ENCODE peak calls at places on chromosomes 16 and 17, in five cellular contexts. H is stomach, C is uterus, X is heart left ventricle, K is tibial nerve. L is an unnamed sample.

GRCh38 chr17:66747561-66748275 is 87.2 kb upstream of the CACNG5 start:
- DNase-seq in H (no peak), K (no peak), X (no peak), C (no peak), L (peak)

GRCh38 chr17:65093930-65094329 is 37.4 kb upstream of the GNA13 start:
- DNase-seq in C (no peak), X (no peak), K (no peak), H (no peak), L (no peak)

GRCh38 chr17:33976816-33977215 is 278.3 kb upstream of the CCL2 start:
- DNase-seq in H (no peak), X (no peak), C (no peak), K (no peak), L (no peak)

GRCh38 chr17:55641559-55642160 is 81.0 kb downstream of the TMEM100 start:
- DNase-seq in X (peak), C (peak), K (peak), H (peak), L (peak)

GRCh38 chr17:4573682-4574081 is 10.6 kb upstream of the SMTNL2 start:
- DNase-seq in X (peak), C (no peak), K (no peak), H (no peak), L (no peak)

GRCh38 chr16:1859650-1860049 is 12.3 kb downstream of the MEIOB start:
- DNase-seq in C (no peak), X (no peak), K (no peak), H (peak), L (no peak)

GRCh38 chr16:14020141-14020540 is 51.0 kb upstream of the MRTFB start:
- DNase-seq in K (no peak), C (no peak), H (no peak), X (no peak), L (no peak)

GRCh38 chr17:65487161-65487560 is 74.3 kb downstream of the AXIN2 start:
- DNase-seq in H (no peak), K (no peak), C (no peak), X (no peak), L (no peak)

GRCh38 chr17:83057793-83058477 is 21.5 kb upstream of the METRNL start:
- DNase-seq in C (peak), K (peak), X (peak), H (peak), L (no peak)

GRCh38 chr17:7019406-7019805 is 3.4 kb upstream of the BCL6B start:
- DNase-seq in K (no peak), H (no peak), X (no peak), C (no peak), L (no peak)

GRCh38 chr17:7016886-7017826 is 4.7 kb downstream of the RNASEK start:
- DNase-seq in C (no peak), H (no peak), K (no peak), X (no peak), L (no peak)

GRCh38 chr17:7016406-7016805 is 4.0 kb downstream of the RNASEK start:
- DNase-seq in H (no peak), C (no peak), K (no peak), X (no peak), L (no peak)

GRCh38 chr17:7018331-7018964 is 4.4 kb upstream of the BCL6B start:
- DNase-seq in X (peak), K (peak), H (no peak), C (peak), L (no peak)

DNA sequence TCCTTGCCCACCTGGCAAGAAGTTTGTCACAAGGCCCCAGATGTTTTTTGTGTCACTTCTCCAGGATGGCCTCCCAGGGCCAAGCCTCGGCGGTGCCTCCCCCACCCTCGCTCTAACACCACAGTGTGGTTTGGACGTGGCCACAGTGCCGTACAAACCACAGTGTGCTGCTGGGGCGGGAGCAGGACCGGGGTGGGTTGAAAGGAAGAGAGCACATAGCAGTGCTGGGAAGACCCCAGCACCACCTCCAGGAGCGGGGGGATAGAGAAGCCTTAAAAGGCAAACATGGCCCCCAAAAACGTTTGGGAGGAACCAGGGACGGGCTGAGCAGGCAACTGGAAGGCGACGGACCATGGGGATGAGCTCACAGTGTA is 5.0 kb upstream of the BCL6B start:
- DNase-seq in K (no peak), C (no peak), X (no peak), H (no peak), L (no peak)
- TF ChIP-seq POLR2A in K (no peak), C (no peak), X (no peak), H (no peak), L (no peak)

DNA sequence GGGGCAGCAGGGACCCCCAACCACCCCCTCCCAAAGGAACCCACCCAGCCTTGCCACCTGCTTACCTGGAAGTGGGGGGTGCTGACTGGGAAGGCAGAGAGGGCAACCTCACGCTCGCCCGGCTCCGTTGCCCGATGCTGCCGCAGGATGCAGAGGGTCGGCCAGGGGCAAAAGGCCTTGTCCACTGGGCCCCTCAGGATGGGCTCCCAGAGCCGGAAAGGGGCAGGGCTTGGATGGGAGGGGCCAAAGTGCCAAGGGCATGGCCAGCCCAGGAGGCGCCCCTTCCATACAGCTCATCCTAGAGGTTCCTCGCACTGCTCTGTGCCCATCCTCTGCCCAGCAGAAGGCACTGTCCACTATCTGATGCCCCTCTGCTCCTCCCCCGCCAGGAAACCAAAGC is 59.4 kb downstream of the SRCIN1 start:
- DNase-seq in K (no peak), X (no peak), H (no peak), C (no peak), L (no peak)
- TF ChIP-seq POLR2A in K (no peak), X (no peak), H (no peak), C (no peak), L (no peak)

DNA sequence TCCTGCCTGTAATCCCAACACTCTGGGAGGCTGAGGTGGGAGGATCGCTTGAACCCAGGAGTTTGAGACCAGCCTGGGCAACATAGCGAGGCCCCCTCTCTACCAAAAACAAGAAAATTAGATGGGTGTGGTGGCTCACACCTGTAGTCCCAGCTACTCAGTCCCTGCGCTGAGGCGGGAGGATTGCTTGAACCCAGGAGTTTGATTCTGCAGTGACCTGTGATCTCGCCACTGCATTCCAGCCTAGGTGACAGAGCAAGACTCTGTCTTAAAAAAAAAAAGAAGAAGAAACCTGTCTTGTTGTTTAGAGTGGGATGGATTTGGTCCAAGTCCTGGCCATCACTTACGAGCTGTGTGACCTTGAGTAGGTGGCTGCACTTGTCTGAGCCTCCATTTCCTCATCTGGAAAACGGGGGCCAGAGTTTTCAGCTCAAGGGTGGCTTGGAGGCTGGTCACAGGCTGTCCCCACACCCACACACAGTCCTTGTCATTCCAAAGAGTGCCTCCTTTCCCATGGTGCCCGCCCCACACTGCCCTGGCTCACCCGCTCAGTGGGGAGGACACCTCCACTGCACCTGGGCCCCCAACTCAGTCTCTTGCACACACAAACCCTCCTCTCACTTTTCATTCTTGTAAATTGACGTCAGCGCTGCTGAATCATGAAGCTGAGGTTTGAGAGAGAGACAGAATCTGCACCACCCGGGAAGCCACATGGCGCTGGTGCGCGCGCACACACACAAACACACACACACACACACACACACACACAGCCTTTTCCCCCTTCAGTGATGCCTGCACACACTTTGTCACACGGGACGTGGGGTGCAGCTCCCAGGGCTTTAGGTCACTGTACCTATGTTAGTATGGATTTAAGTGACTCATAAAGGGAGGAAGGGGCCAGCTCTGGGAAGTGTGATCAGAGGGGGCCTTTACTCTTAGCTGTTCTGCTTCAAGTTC is 4.2 kb downstream of the SOCS1 start:
- DNase-seq in H (peak), C (no peak), X (no peak), K (no peak), L (no peak)
- TF ChIP-seq POLR2A in H (no peak), C (no peak), X (no peak), K (no peak), L (no peak)

GRCh38 chr17:57309479-57309878 is 53.2 kb downstream of the MSI2 start:
- DNase-seq in K (no peak), H (no peak), X (no peak), C (no peak), L (no peak)
- TF ChIP-seq POLR2A in K (no peak), H (no peak), X (no peak), C (no peak), L (no peak)

GRCh38 chr16:70523621-70524405 is at the start of gene SF3B3:
- DNase-seq in X (peak), K (peak), C (peak), H (peak), L (peak)

GRCh38 chr16:70520612-70521297 is 2.6 kb downstream of the COG4 start:
- DNase-seq in X (no peak), C (no peak), H (no peak), K (no peak), L (peak)

GRCh38 chr16:70522216-70523000 is 946 bp downstream of the COG4 start:
- DNase-seq in C (no peak), X (no peak), H (no peak), K (no peak), L (no peak)

GRCh38 chr16:70526403-70526802 is 2.8 kb downstream of the SF3B3 start:
- DNase-seq in C (no peak), X (no peak), K (no peak), H (no peak), L (no peak)

DNA sequence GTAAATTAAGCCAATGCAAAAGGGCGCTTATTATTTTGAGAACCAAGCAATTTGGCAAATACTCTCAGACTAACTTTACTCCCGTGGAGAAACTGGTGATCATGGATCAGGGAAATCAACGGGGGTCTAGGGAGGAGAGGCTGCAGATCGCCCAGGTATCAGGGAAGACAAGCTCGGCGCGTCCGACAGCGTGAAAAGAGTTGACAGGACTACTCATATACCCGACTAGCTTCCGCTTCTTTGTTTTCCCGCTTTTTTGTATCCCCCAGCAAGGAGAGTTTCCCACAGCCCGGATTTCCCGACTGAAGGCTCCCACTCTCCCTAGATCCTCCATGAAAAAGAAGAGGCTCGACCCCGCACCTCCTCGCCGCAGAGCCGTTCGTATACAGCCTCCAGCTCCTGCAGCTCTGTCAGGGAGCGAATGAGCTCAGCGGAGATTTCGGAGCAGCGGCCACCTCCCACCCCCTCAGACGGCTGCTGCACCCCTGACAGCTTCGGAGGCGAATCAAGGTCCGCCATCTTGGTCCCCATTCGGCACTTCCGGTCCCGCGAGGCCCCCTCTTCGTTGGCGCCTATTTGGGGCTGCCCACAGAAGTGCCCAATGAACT is at the start of gene COG4:
- DNase-seq in C (peak), H (peak), X (peak), K (peak), L (peak)
- TF ChIP-seq POLR2A in C (no peak), H (no peak), X (no peak), K (no peak), L (peak)